ENCODE peak calls at places on chromosomes 16 and 17, in ten cellular contexts. One of them, this sample, is unnamed.

GRCh38 chr16:51762081-51762995 is 611.3 kb upstream of the SALL1 start:
- DNase-seq in effector memory CD8-positive, alpha-beta T cell: peak
- DNase-seq in body of pancreas: peak
- DNase-seq in transverse colon: peak
- DNase-seq in ACHN: peak
- DNase-seq in B cell: peak
- DNase-seq in memory B cell: no peak
- DNase-seq in stimulated activated CD8-positive, alpha-beta memory T cell treated with anti-CD3 and anti-CD28 coated beads, Interleukin-7, amount 100 ng/mL, for 1 hour: no peak
- DNase-seq in right lobe of liver: peak
- DNase-seq in epithelial cell of esophagus: peak
- DNase-seq in this sample: peak

GRCh38 chr16:58399718-58400633 is 7.7 kb downstream of the GINS3 start:
- DNase-seq in effector memory CD8-positive, alpha-beta T cell: no peak
- DNase-seq in body of pancreas: no peak
- DNase-seq in transverse colon: no peak
- DNase-seq in ACHN: no peak
- DNase-seq in B cell: no peak
- DNase-seq in memory B cell: no peak
- DNase-seq in stimulated activated CD8-positive, alpha-beta memory T cell treated with anti-CD3 and anti-CD28 coated beads, Interleukin-7, amount 100 ng/mL, for 1 hour: no peak
- DNase-seq in right lobe of liver: no peak
- DNase-seq in epithelial cell of esophagus: peak
- DNase-seq in this sample: no peak

GRCh38 chr17:13788385-13788784 is 186.7 kb upstream of the HS3ST3A1 start:
- DNase-seq in effector memory CD8-positive, alpha-beta T cell: no peak
- DNase-seq in body of pancreas: no peak
- DNase-seq in transverse colon: no peak
- DNase-seq in ACHN: no peak
- DNase-seq in B cell: no peak
- DNase-seq in memory B cell: no peak
- DNase-seq in stimulated activated CD8-positive, alpha-beta memory T cell treated with anti-CD3 and anti-CD28 coated beads, Interleukin-7, amount 100 ng/mL, for 1 hour: no peak
- DNase-seq in right lobe of liver: no peak
- DNase-seq in epithelial cell of esophagus: no peak
- DNase-seq in this sample: no peak

GRCh38 chr17:80941743-80942211 is 49.9 kb upstream of the CHMP6 start:
- DNase-seq in effector memory CD8-positive, alpha-beta T cell: no peak
- DNase-seq in body of pancreas: no peak
- DNase-seq in transverse colon: no peak
- DNase-seq in ACHN: no peak
- DNase-seq in B cell: no peak
- DNase-seq in memory B cell: no peak
- DNase-seq in stimulated activated CD8-positive, alpha-beta memory T cell treated with anti-CD3 and anti-CD28 coated beads, Interleukin-7, amount 100 ng/mL, for 1 hour: no peak
- DNase-seq in right lobe of liver: no peak
- DNase-seq in epithelial cell of esophagus: no peak
- DNase-seq in this sample: no peak

GRCh38 chr17:19331134-19331533 is 31.4 kb downstream of the B9D1 start:
- DNase-seq in effector memory CD8-positive, alpha-beta T cell: no peak
- DNase-seq in body of pancreas: no peak
- DNase-seq in transverse colon: no peak
- DNase-seq in ACHN: peak
- DNase-seq in B cell: no peak
- DNase-seq in memory B cell: no peak
- DNase-seq in stimulated activated CD8-positive, alpha-beta memory T cell treated with anti-CD3 and anti-CD28 coated beads, Interleukin-7, amount 100 ng/mL, for 1 hour: no peak
- DNase-seq in right lobe of liver: no peak
- DNase-seq in epithelial cell of esophagus: peak
- DNase-seq in this sample: no peak

GRCh38 chr16:60299345-60299744 is 1565.2 kb upstream of the GOT2 start:
- DNase-seq in effector memory CD8-positive, alpha-beta T cell: no peak
- DNase-seq in body of pancreas: no peak
- DNase-seq in transverse colon: no peak
- DNase-seq in ACHN: no peak
- DNase-seq in B cell: no peak
- DNase-seq in memory B cell: no peak
- DNase-seq in stimulated activated CD8-positive, alpha-beta memory T cell treated with anti-CD3 and anti-CD28 coated beads, Interleukin-7, amount 100 ng/mL, for 1 hour: no peak
- DNase-seq in right lobe of liver: no peak
- DNase-seq in epithelial cell of esophagus: no peak
- DNase-seq in this sample: no peak

GRCh38 chr16:2089676-2090480 is 42.1 kb downstream of the TSC2 start:
- DNase-seq in effector memory CD8-positive, alpha-beta T cell: no peak
- DNase-seq in body of pancreas: no peak
- DNase-seq in transverse colon: no peak
- DNase-seq in ACHN: no peak
- DNase-seq in B cell: no peak
- DNase-seq in memory B cell: no peak
- DNase-seq in stimulated activated CD8-positive, alpha-beta memory T cell treated with anti-CD3 and anti-CD28 coated beads, Interleukin-7, amount 100 ng/mL, for 1 hour: no peak
- DNase-seq in right lobe of liver: peak
- DNase-seq in epithelial cell of esophagus: no peak
- DNase-seq in this sample: no peak

GRCh38 chr17:77924757-77925336 is 33.7 kb upstream of the TNRC6C start:
- DNase-seq in effector memory CD8-positive, alpha-beta T cell: no peak
- DNase-seq in body of pancreas: peak
- DNase-seq in transverse colon: no peak
- DNase-seq in ACHN: no peak
- DNase-seq in B cell: no peak
- DNase-seq in memory B cell: no peak
- DNase-seq in stimulated activated CD8-positive, alpha-beta memory T cell treated with anti-CD3 and anti-CD28 coated beads, Interleukin-7, amount 100 ng/mL, for 1 hour: no peak
- DNase-seq in right lobe of liver: no peak
- DNase-seq in epithelial cell of esophagus: no peak
- DNase-seq in this sample: no peak

GRCh38 chr17:37643829-37644228 is 583 bp upstream of the DDX52 start:
- DNase-seq in effector memory CD8-positive, alpha-beta T cell: no peak
- DNase-seq in body of pancreas: peak
- DNase-seq in transverse colon: no peak
- DNase-seq in ACHN: peak
- DNase-seq in B cell: no peak
- DNase-seq in memory B cell: no peak
- DNase-seq in stimulated activated CD8-positive, alpha-beta memory T cell treated with anti-CD3 and anti-CD28 coated beads, Interleukin-7, amount 100 ng/mL, for 1 hour: no peak
- DNase-seq in right lobe of liver: no peak
- DNase-seq in epithelial cell of esophagus: no peak
- DNase-seq in this sample: no peak

GRCh38 chr16:4676826-4677225 is 16.5 kb upstream of the NUDT16L1 start:
- DNase-seq in effector memory CD8-positive, alpha-beta T cell: no peak
- DNase-seq in body of pancreas: no peak
- DNase-seq in transverse colon: no peak
- DNase-seq in ACHN: no peak
- DNase-seq in B cell: no peak
- DNase-seq in memory B cell: no peak
- DNase-seq in stimulated activated CD8-positive, alpha-beta memory T cell treated with anti-CD3 and anti-CD28 coated beads, Interleukin-7, amount 100 ng/mL, for 1 hour: no peak
- DNase-seq in right lobe of liver: peak
- DNase-seq in epithelial cell of esophagus: no peak
- DNase-seq in this sample: no peak

GRCh38 chr17:13986855-13987254 is 82.4 kb upstream of the COX10 start:
- DNase-seq in effector memory CD8-positive, alpha-beta T cell: no peak
- DNase-seq in body of pancreas: no peak
- DNase-seq in transverse colon: no peak
- DNase-seq in ACHN: no peak
- DNase-seq in B cell: no peak
- DNase-seq in memory B cell: no peak
- DNase-seq in stimulated activated CD8-positive, alpha-beta memory T cell treated with anti-CD3 and anti-CD28 coated beads, Interleukin-7, amount 100 ng/mL, for 1 hour: no peak
- DNase-seq in right lobe of liver: no peak
- DNase-seq in epithelial cell of esophagus: no peak
- DNase-seq in this sample: no peak

GRCh38 chr16:65548470-65548869 is 426.6 kb upstream of the CDH11 start:
- DNase-seq in effector memory CD8-positive, alpha-beta T cell: no peak
- DNase-seq in body of pancreas: no peak
- DNase-seq in transverse colon: no peak
- DNase-seq in ACHN: no peak
- DNase-seq in B cell: no peak
- DNase-seq in memory B cell: no peak
- DNase-seq in stimulated activated CD8-positive, alpha-beta memory T cell treated with anti-CD3 and anti-CD28 coated beads, Interleukin-7, amount 100 ng/mL, for 1 hour: no peak
- DNase-seq in right lobe of liver: no peak
- DNase-seq in epithelial cell of esophagus: no peak
- DNase-seq in this sample: no peak

GRCh38 chr16:57781741-57782606 is 20.3 kb downstream of the KIFC3 start:
- DNase-seq in effector memory CD8-positive, alpha-beta T cell: no peak
- DNase-seq in body of pancreas: no peak
- DNase-seq in transverse colon: no peak
- DNase-seq in ACHN: no peak
- DNase-seq in B cell: no peak
- DNase-seq in memory B cell: no peak
- DNase-seq in stimulated activated CD8-positive, alpha-beta memory T cell treated with anti-CD3 and anti-CD28 coated beads, Interleukin-7, amount 100 ng/mL, for 1 hour: no peak
- DNase-seq in right lobe of liver: no peak
- DNase-seq in epithelial cell of esophagus: peak
- DNase-seq in this sample: no peak

GRCh38 chr17:80950466-80951120 is 41.0 kb upstream of the CHMP6 start:
- DNase-seq in effector memory CD8-positive, alpha-beta T cell: no peak
- DNase-seq in body of pancreas: no peak
- DNase-seq in transverse colon: no peak
- DNase-seq in ACHN: no peak
- DNase-seq in B cell: no peak
- DNase-seq in memory B cell: no peak
- DNase-seq in stimulated activated CD8-positive, alpha-beta memory T cell treated with anti-CD3 and anti-CD28 coated beads, Interleukin-7, amount 100 ng/mL, for 1 hour: no peak
- DNase-seq in right lobe of liver: no peak
- DNase-seq in epithelial cell of esophagus: no peak
- DNase-seq in this sample: no peak